ENCODE peak calls at places on chromosomes 1 and 21, in nine cellular contexts. X is GM13976, K is tibial artery, C is BJ, L is PC-9, I is fibroblast of lung, H is progenitor cell of endocrine pancreas, M is GM12865, F is omental fat pad. Z is an unnamed sample.
A peak's percentile ranks its signal among the peaks of the same experiment; 100 is the strongest.

GRCh38 chr1:93738075-93738622 is 56.5 kb upstream of the BCAR3 start:
- DNase-seq in I (peak; percentile 64), M (no peak), F (no peak), L (peak; percentile 91), C (peak; percentile 81), X (no peak), K (no peak), H (no peak), Z (no peak)

GRCh38 chr1:20654104-20654690 is 7.0 kb downstream of the DDOST start:
- DNase-seq in X (no peak), L (no peak), I (peak; percentile 11), F (no peak), K (no peak), H (no peak), C (no peak), M (no peak), Z (no peak)

GRCh38 chr1:226292874-226293552 is 16.0 kb downstream of the LIN9 start:
- DNase-seq in H (no peak), L (no peak), I (no peak), F (no peak), C (no peak), X (no peak), K (no peak), M (no peak), Z (no peak)

GRCh38 chr1:5811419-5811818 is 180.8 kb downstream of the NPHP4 start:
- DNase-seq in F (no peak), C (no peak), H (no peak), L (no peak), K (no peak), X (no peak), I (no peak), M (no peak), Z (no peak)

GRCh38 chr1:227794813-227795183 is 20.7 kb upstream of the PRSS38 start:
- DNase-seq in F (no peak), L (no peak), M (no peak), K (no peak), H (no peak), I (no peak), C (no peak), X (peak; percentile 26), Z (no peak)

GRCh38 chr1:17215545-17215890 is 10.6 kb downstream of the PADI1 start:
- DNase-seq in H (no peak), K (no peak), L (peak; percentile 64), X (no peak), I (no peak), M (no peak), F (no peak), C (no peak), Z (no peak)

GRCh38 chr1:82392513-82392912 is 591.8 kb downstream of the ADGRL2 start:
- DNase-seq in M (no peak), K (no peak), H (no peak), C (no peak), F (no peak), I (peak; percentile 87), L (no peak), X (no peak), Z (no peak)

GRCh38 chr21:34651032-34651431 is 17.8 kb upstream of the CLIC6 start:
- DNase-seq in K (no peak), M (no peak), X (no peak), I (no peak), C (no peak), F (no peak), L (no peak), H (no peak), Z (no peak)

GRCh38 chr1:158150512-158150911 is 30.2 kb upstream of the CD1D start:
- DNase-seq in C (no peak), I (no peak), L (no peak), H (no peak), X (no peak), F (no peak), K (no peak), M (no peak), Z (no peak)

GRCh38 chr21:40278345-40278744 is 411.1 kb downstream of the PCP4 start:
- DNase-seq in M (no peak), L (no peak), H (no peak), C (no peak), F (no peak), K (no peak), X (no peak), I (no peak), Z (no peak)

GRCh38 chr1:184734972-184735371 is 19.7 kb downstream of the EDEM3 start:
- DNase-seq in M (peak; percentile 29), C (no peak), K (no peak), L (no peak), I (no peak), H (no peak), X (no peak), F (no peak), Z (no peak)

GRCh38 chr1:244821134-244821533 is 14.3 kb upstream of the COX20 start:
- DNase-seq in M (no peak), F (no peak), X (no peak), K (no peak), C (no peak), I (no peak), L (peak; percentile 8), H (no peak), Z (no peak)

GRCh38 chr1:5740865-5741860 is 251.1 kb downstream of the NPHP4 start:
- DNase-seq in M (no peak), C (no peak), K (no peak), L (no peak), I (no peak), F (no peak), X (no peak), H (no peak), Z (no peak)

GRCh38 chr1:36643391-36644270 is 160.9 kb upstream of the CSF3R start:
- DNase-seq in C (no peak), M (peak; percentile 1), H (no peak), K (no peak), X (no peak), I (no peak), F (no peak), L (no peak), Z (no peak)

GRCh38 chr1:94827434-94827833 is 7.3 kb downstream of the SLC44A3 start:
- DNase-seq in L (no peak), F (no peak), C (no peak), X (no peak), H (no peak), I (no peak), M (no peak), K (no peak), Z (no peak)

GRCh38 chr1:202825748-202826147 is 15.0 kb downstream of the PCAT6 start:
- DNase-seq in X (no peak), M (no peak), H (no peak), L (no peak), K (no peak), C (no peak), I (no peak), F (no peak), Z (no peak)

GRCh38 chr1:6771568-6771825 is 13.8 kb upstream of the CAMTA1 start:
- DNase-seq in M (no peak), I (no peak), F (no peak), H (no peak), C (no peak), L (no peak), X (no peak), K (no peak), Z (no peak)

GRCh38 chr1:149846600-149847466 is 52.5 kb upstream of the BOLA1 start:
- DNase-seq in I (no peak), K (no peak), C (no peak), F (no peak), X (no peak), L (no peak), M (no peak), H (no peak), Z (no peak)

GRCh38 chr1:32334864-32335618 is 992 bp downstream of the MARCKSL1 start:
- DNase-seq in F (no peak), C (no peak), K (no peak), X (peak; percentile 77), L (peak; percentile 34), I (peak; percentile 36), M (peak; percentile 72), H (no peak), Z (peak; percentile 41)

GRCh38 chr1:92949937-92950817 is 11.1 kb downstream of the DIPK1A start:
- DNase-seq in I (peak; percentile 49), M (peak; percentile 71), F (no peak), L (peak; percentile 23), K (no peak), H (no peak), X (no peak), C (no peak), Z (no peak)

DNA sequence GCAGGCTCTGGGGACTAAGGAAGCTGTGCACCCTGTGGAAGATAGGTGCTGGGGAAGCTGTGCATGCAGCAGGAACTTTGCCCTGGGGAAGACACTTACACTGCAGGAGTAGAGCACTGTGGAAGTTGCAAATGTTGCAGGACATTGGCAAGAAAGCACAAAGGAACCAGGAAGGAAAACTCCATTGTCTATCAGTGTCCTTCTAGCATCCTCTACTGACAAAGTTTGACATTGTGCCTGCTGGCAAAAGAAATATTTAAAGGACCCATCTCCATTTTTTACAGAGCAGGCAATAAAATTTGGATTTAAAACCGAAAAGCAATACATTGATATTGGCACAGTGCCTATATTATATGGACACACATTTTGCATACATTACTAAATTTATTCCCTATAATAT is 394.1 kb downstream of the PBX1 start:
- DNase-seq in L (no peak), F (no peak), I (no peak), M (no peak), H (no peak), K (no peak), C (no peak), X (no peak), Z (no peak)
- TF ChIP-seq CTCF in L (no peak), F (no peak), I (peak; percentile 18), M (no peak), H (no peak), K (no peak), C (no peak), X (no peak), Z (peak; percentile 32)

GRCh38 chr1:42479621-42480020 is 16.5 kb downstream of the CCDC30 start:
- DNase-seq in L (no peak), I (no peak), H (no peak), F (no peak), M (peak; percentile 19), C (no peak), K (no peak), X (no peak), Z (no peak)
- TF ChIP-seq CTCF in L (peak; percentile 26), I (no peak), H (no peak), F (no peak), M (peak; percentile 24), C (peak; percentile 22), K (no peak), X (no peak), Z (peak; percentile 8)

GRCh38 chr1:219173758-219174671 is at the start of gene LYPLAL1:
- DNase-seq in I (peak; percentile 90), K (peak; percentile 85), L (peak; percentile 92), C (no peak), H (peak; percentile 84), F (peak; percentile 45), M (peak; percentile 96), X (peak; percentile 90), Z (peak; percentile 78)
- TF ChIP-seq CTCF in I (no peak), K (peak; percentile 18), L (no peak), C (peak; percentile 12), H (peak; percentile 21), F (no peak), M (peak; percentile 14), X (peak; percentile 24), Z (peak; percentile 23)

GRCh38 chr1:53682369-53682685 is 56.6 kb downstream of the GLIS1 start:
- DNase-seq in M (no peak), L (no peak), C (no peak), F (no peak), K (no peak), H (no peak), I (no peak), X (no peak), Z (no peak)
- TF ChIP-seq CTCF in M (no peak), L (no peak), C (no peak), F (no peak), K (peak; percentile 2), H (no peak), I (no peak), X (no peak), Z (no peak)